ENCODE peak calls at places on chromosomes 5 and 9, in five cellular contexts. V is pancreas, J is fibroblast of lung, L is OCI-LY7, T is neuronal stem cell. C is an unnamed sample.

GRCh38 chr5:124704594-124705284 is 41.7 kb downstream of the ZNF608 start:
- DNase-seq in V (no peak), J (no peak), L (peak; percentile 85), T (no peak), C (no peak)

GRCh38 chr9:35164711-35165110 is 2.9 kb downstream of the UNC13B start:
- DNase-seq in V (no peak), J (peak; percentile 85), L (no peak), T (no peak), C (no peak)

GRCh38 chr9:128786681-128787582 is at the start of gene TBC1D13:
- DNase-seq in V (peak; percentile 95), J (peak; percentile 78), L (peak; percentile 93), T (peak; percentile 78), C (peak; percentile 94)

GRCh38 chr9:14627513-14627912 is 65.7 kb downstream of the ZDHHC21 start:
- DNase-seq in V (no peak), J (no peak), L (no peak), T (no peak), C (no peak)

GRCh38 chr5:119330367-119331183 is 25.2 kb upstream of the TNFAIP8 start:
- DNase-seq in V (no peak), J (no peak), L (no peak), T (no peak), C (no peak)

GRCh38 chr5:5799826-5800225 is 377.3 kb downstream of the ICE1 start:
- DNase-seq in V (no peak), J (no peak), L (no peak), T (no peak), C (no peak)

GRCh38 chr5:40288791-40289475 is 390.8 kb upstream of the PTGER4 start:
- DNase-seq in V (no peak), J (no peak), L (no peak), T (no peak), C (no peak)

GRCh38 chr5:102959055-102959454 is 160.9 kb downstream of the GIN1 start:
- DNase-seq in V (no peak), J (peak; percentile 95), L (no peak), T (no peak), C (no peak)

GRCh38 chr5:133735346-133735745 is 123.0 kb upstream of the FSTL4 start:
- DNase-seq in V (no peak), J (peak; percentile 69), L (no peak), T (no peak), C (no peak)

GRCh38 chr5:168786142-168786541 is 207.0 kb upstream of the PANK3 start:
- DNase-seq in V (no peak), J (peak; percentile 62), L (no peak), T (no peak), C (no peak)

GRCh38 chr5:15664961-15665360 is 165.0 kb downstream of the FBXL7 start:
- DNase-seq in V (no peak), J (peak; percentile 58), L (no peak), T (no peak), C (no peak)

GRCh38 chr9:133691659-133692363 is 46.3 kb downstream of the SARDH start:
- DNase-seq in V (peak; percentile 51), J (peak; percentile 57), L (no peak), T (no peak), C (no peak)

GRCh38 chr5:102582706-102583105 is 83.9 kb upstream of the SLCO6A1 start:
- DNase-seq in V (no peak), J (peak; percentile 52), L (no peak), T (no peak), C (no peak)

GRCh38 chr5:97142521-97143254 is at the start of gene LIX1:
- DNase-seq in V (no peak), J (peak; percentile 38), L (peak; percentile 75), T (peak; percentile 93), C (no peak)

GRCh38 chr9:135088979-135089847 is 1.7 kb downstream of the OLFM1 start:
- DNase-seq in V (peak; percentile 54), J (no peak), L (no peak), T (no peak), C (no peak)

GRCh38 chr5:148805323-148806290 is 20.8 kb upstream of the ADRB2 start:
- DNase-seq in V (no peak), J (peak; percentile 74), L (peak; percentile 40), T (no peak), C (peak; percentile 34)

GRCh38 chr5:177358333-177358939 is 712 bp downstream of the RGS14 start:
- DNase-seq in V (no peak), J (no peak), L (no peak), T (no peak), C (no peak)

GRCh38 chr9:103245369-103245768 is 250.2 kb downstream of the CYLC2 start:
- DNase-seq in V (no peak), J (no peak), L (no peak), T (no peak), C (no peak)

GRCh38 chr9:33196736-33197135 is 29.6 kb upstream of the B4GALT1 start:
- DNase-seq in V (no peak), J (no peak), L (no peak), T (no peak), C (no peak)

GRCh38 chr5:136890431-136891148 is 525.2 kb upstream of the TRPC7 start:
- DNase-seq in V (no peak), J (no peak), L (no peak), T (no peak), C (no peak)

GRCh38 chr5:177194278-177194677 is 60.7 kb downstream of the NSD1 start:
- DNase-seq in V (no peak), J (peak; percentile 96), L (no peak), T (no peak), C (no peak)

GRCh38 chr9:127972316-127972871 is 8.4 kb downstream of the EEIG1 start:
- DNase-seq in V (peak; percentile 82), J (no peak), L (no peak), T (no peak), C (peak; percentile 64)

GRCh38 chr5:16593013-16593412 is 23.8 kb downstream of the RETREG1 start:
- DNase-seq in V (no peak), J (peak; percentile 80), L (no peak), T (no peak), C (no peak)

GRCh38 chr5:33843579-33843978 is 48.2 kb downstream of the ADAMTS12 start:
- DNase-seq in V (no peak), J (peak; percentile 91), L (no peak), T (no peak), C (no peak)

GRCh38 chr9:129221979-129222635 is 44.0 kb upstream of the IER5L start:
- DNase-seq in V (peak; percentile 44), J (no peak), L (no peak), T (no peak), C (no peak)

GRCh38 chr5:62282951-62283446 is 23.0 kb upstream of the KIF2A start:
- DNase-seq in V (no peak), J (no peak), L (no peak), T (no peak), C (no peak)

GRCh38 chr5:6820851-6821479 is 107.7 kb downstream of the TENT4A start:
- DNase-seq in V (no peak), J (no peak), L (peak; percentile 44), T (peak; percentile 61), C (peak; percentile 51)

GRCh38 chr5:83802686-83803085 is 82.0 kb upstream of the HAPLN1 start:
- DNase-seq in V (no peak), J (peak; percentile 56), L (no peak), T (no peak), C (no peak)

GRCh38 chr5:88841212-88841611 is 41.8 kb downstream of the MEF2C start:
- DNase-seq in V (no peak), J (no peak), L (no peak), T (no peak), C (no peak)

GRCh38 chr5:74326571-74327338 is 313.8 kb downstream of the ENC1 start:
- DNase-seq in V (no peak), J (peak; percentile 100), L (peak; percentile 28), T (no peak), C (no peak)

DNA sequence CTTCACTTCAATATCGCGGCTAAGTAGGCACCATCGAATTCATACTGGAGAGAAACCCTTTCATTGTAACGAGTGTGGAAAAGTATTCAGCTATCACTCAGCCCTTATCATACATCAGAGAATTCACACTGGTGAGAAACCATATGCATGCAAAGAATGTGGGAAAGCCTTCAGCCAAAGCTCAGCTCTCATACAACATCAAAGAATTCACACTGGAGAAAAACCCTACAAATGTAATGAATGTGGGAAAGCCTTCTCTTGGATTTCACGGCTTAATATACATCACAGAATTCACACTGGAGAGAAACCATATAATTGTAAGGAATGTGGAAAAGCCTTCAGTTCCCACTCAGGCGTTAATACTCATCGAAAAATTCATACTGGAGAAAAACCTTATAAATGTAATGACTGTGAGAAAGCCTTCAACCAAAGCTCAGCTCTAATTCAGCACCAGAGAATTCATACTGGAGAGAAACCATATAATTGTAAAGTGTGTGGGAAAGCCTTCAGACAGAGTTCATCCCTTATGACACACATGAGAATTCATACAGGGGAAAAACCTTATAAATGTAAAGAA is 9.5 kb downstream of the ZNF879 start:
- DNase-seq in V (no peak), J (peak; percentile 1), L (no peak), T (no peak), C (no peak)
- H3K9me3 ChIP-seq in V (no peaks in the 10 kb centered on the region), J (peaks cover 1% of the 10 kb centered on the region), L (no peaks in the 10 kb centered on the region), T (peaks cover 81% of the 10 kb centered on the region), C (peaks cover 99% of the 10 kb centered on the region)

GRCh38 chr5:10519729-10520128 is 44.1 kb upstream of the ANKRD33B start:
- DNase-seq in V (no peak), J (no peak), L (no peak), T (no peak), C (no peak)
- H3K4me1 ChIP-seq in V (no peaks in the 10 kb centered on the region), J (peaks cover 8% of the 10 kb centered on the region), L (peaks cover under 1% of the 10 kb centered on the region), T (no peaks in the 10 kb centered on the region), C (no peaks in the 10 kb centered on the region)

GRCh38 chr9:21266733-21267132 is 26.9 kb upstream of the IFNA14 start:
- DNase-seq in V (no peak), J (no peak), L (no peak), T (no peak), C (no peak)
- H3K9me3 ChIP-seq in V (no peaks in the 10 kb centered on the region), J (no peaks in the 10 kb centered on the region), L (no peaks in the 10 kb centered on the region), T (no peaks in the 10 kb centered on the region), C (no peaks in the 10 kb centered on the region)

GRCh38 chr9:37443566-37443965 is 21.1 kb downstream of the GRHPR start:
- DNase-seq in V (no peak), J (no peak), L (no peak), T (no peak), C (no peak)

GRCh38 chr9:37446401-37446800 is 18.8 kb downstream of the ZBTB5 start:
- DNase-seq in V (no peak), J (no peak), L (no peak), T (no peak), C (no peak)

GRCh38 chr9:37445832-37446231 is 19.4 kb downstream of the ZBTB5 start:
- DNase-seq in V (no peak), J (no peak), L (no peak), T (no peak), C (no peak)

GRCh38 chr9:37442556-37442955 is 20.1 kb downstream of the GRHPR start:
- DNase-seq in V (no peak), J (no peak), L (no peak), T (no peak), C (no peak)

DNA sequence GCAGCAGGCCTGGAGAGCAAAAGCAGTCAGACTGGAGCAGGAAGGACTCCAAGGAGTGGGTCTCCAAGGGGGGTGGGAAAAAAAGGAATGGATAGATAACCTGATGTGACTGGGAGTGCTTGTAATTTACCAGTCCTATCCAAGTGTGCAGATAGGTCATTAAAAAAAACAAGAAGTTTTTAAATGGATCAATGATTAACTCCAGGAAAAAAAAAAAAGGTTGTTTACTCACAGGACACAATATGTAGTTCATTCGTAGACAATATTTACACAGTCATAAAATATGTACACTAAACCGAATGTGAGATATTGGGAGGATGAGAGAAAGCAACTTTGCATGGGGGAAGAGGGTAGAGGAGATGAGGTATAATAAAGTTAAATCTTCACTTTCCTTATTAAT is 20.4 kb downstream of the ZBTB5 start:
- DNase-seq in V (no peak), J (no peak), L (no peak), T (no peak), C (no peak)
- H3K4me1 ChIP-seq in V (no peaks in the 10 kb centered on the region), J (no peaks in the 10 kb centered on the region), L (no peaks in the 10 kb centered on the region), T (peaks cover 4% of the 10 kb centered on the region), C (peaks cover 13% of the 10 kb centered on the region)

GRCh38 chr5:32343058-32343672 is 30.4 kb upstream of the MTMR12 start:
- DNase-seq in V (no peak), J (peak; percentile 8), L (no peak), T (no peak), C (no peak)
- H3K9me3 ChIP-seq in V (no peaks in the 10 kb centered on the region), J (no peaks in the 10 kb centered on the region), L (peaks cover 48% of the 10 kb centered on the region), T (peaks cover 31% of the 10 kb centered on the region), C (peaks cover 27% of the 10 kb centered on the region)

C was measured in mucosa of descending colon.